ENCODE peak calls at places on chromosomes 12 and 14, in eight cellular contexts. One of them, this sample, is unnamed.

GRCh38 chr14:55745906-55746305 is 165.9 kb downstream of the KTN1 start:
- DNase-seq in AG10803: no peak
- DNase-seq in activated gamma-delta T cell treated with Interleukin-2 at 50 U/mL for 16 hours: no peak
- DNase-seq in lower lobe of right lung: no peak
- DNase-seq in retinal pigment epithelial cell: no peak
- DNase-seq in right lobe of liver: no peak
- DNase-seq in stimulated activated CD4-positive, alpha-beta T cell treated with anti-CD3 and anti-CD28 coated beads, Interleukin-15, amount 100 ng/mL, for 1 hour: no peak
- DNase-seq in pulmonary artery endothelial cell: no peak
- DNase-seq in this sample: no peak

GRCh38 chr12:12172106-12172511 is 94.7 kb downstream of the LRP6 start:
- DNase-seq in retinal pigment epithelial cell: peak; percentile 12
- DNase-seq in pulmonary artery endothelial cell: no peak
- DNase-seq in AG10803: peak; percentile 80
- DNase-seq in activated gamma-delta T cell treated with Interleukin-2 at 50 U/mL for 16 hours: no peak
- DNase-seq in stimulated activated CD4-positive, alpha-beta T cell treated with anti-CD3 and anti-CD28 coated beads, Interleukin-15, amount 100 ng/mL, for 1 hour: no peak
- DNase-seq in lower lobe of right lung: no peak
- DNase-seq in right lobe of liver: no peak
- DNase-seq in this sample: no peak

GRCh38 chr14:50228313-50228712 is 3.1 kb downstream of the SOS2 start:
- DNase-seq in retinal pigment epithelial cell: no peak
- DNase-seq in AG10803: no peak
- DNase-seq in stimulated activated CD4-positive, alpha-beta T cell treated with anti-CD3 and anti-CD28 coated beads, Interleukin-15, amount 100 ng/mL, for 1 hour: no peak
- DNase-seq in right lobe of liver: no peak
- DNase-seq in pulmonary artery endothelial cell: no peak
- DNase-seq in lower lobe of right lung: no peak
- DNase-seq in activated gamma-delta T cell treated with Interleukin-2 at 50 U/mL for 16 hours: no peak
- DNase-seq in this sample: no peak

GRCh38 chr12:62259311-62259992 is 752 bp upstream of the USP15 start:
- DNase-seq in AG10803: no peak
- DNase-seq in pulmonary artery endothelial cell: no peak
- DNase-seq in lower lobe of right lung: no peak
- DNase-seq in right lobe of liver: no peak
- DNase-seq in stimulated activated CD4-positive, alpha-beta T cell treated with anti-CD3 and anti-CD28 coated beads, Interleukin-15, amount 100 ng/mL, for 1 hour: no peak
- DNase-seq in retinal pigment epithelial cell: no peak
- DNase-seq in activated gamma-delta T cell treated with Interleukin-2 at 50 U/mL for 16 hours: peak; percentile 20
- DNase-seq in this sample: no peak

GRCh38 chr14:81509838-81510452 is 23.7 kb downstream of the SEL1L start:
- DNase-seq in right lobe of liver: no peak
- DNase-seq in retinal pigment epithelial cell: no peak
- DNase-seq in pulmonary artery endothelial cell: no peak
- DNase-seq in lower lobe of right lung: no peak
- DNase-seq in AG10803: no peak
- DNase-seq in stimulated activated CD4-positive, alpha-beta T cell treated with anti-CD3 and anti-CD28 coated beads, Interleukin-15, amount 100 ng/mL, for 1 hour: no peak
- DNase-seq in activated gamma-delta T cell treated with Interleukin-2 at 50 U/mL for 16 hours: no peak
- DNase-seq in this sample: no peak

GRCh38 chr12:132020292-132020691 is 70.5 kb downstream of the EP400 start:
- DNase-seq in stimulated activated CD4-positive, alpha-beta T cell treated with anti-CD3 and anti-CD28 coated beads, Interleukin-15, amount 100 ng/mL, for 1 hour: no peak
- DNase-seq in AG10803: no peak
- DNase-seq in activated gamma-delta T cell treated with Interleukin-2 at 50 U/mL for 16 hours: no peak
- DNase-seq in pulmonary artery endothelial cell: no peak
- DNase-seq in lower lobe of right lung: no peak
- DNase-seq in right lobe of liver: no peak
- DNase-seq in retinal pigment epithelial cell: no peak
- DNase-seq in this sample: no peak

GRCh38 chr12:127230843-127231260 is 1036.1 kb upstream of the TMEM132C start:
- DNase-seq in activated gamma-delta T cell treated with Interleukin-2 at 50 U/mL for 16 hours: no peak
- DNase-seq in AG10803: peak; percentile 94
- DNase-seq in right lobe of liver: no peak
- DNase-seq in stimulated activated CD4-positive, alpha-beta T cell treated with anti-CD3 and anti-CD28 coated beads, Interleukin-15, amount 100 ng/mL, for 1 hour: no peak
- DNase-seq in lower lobe of right lung: no peak
- DNase-seq in retinal pigment epithelial cell: peak; percentile 28
- DNase-seq in pulmonary artery endothelial cell: no peak
- DNase-seq in this sample: no peak

GRCh38 chr12:45732250-45732649 is 2.7 kb downstream of the ARID2 start:
- DNase-seq in stimulated activated CD4-positive, alpha-beta T cell treated with anti-CD3 and anti-CD28 coated beads, Interleukin-15, amount 100 ng/mL, for 1 hour: no peak
- DNase-seq in AG10803: no peak
- DNase-seq in lower lobe of right lung: no peak
- DNase-seq in right lobe of liver: no peak
- DNase-seq in retinal pigment epithelial cell: no peak
- DNase-seq in activated gamma-delta T cell treated with Interleukin-2 at 50 U/mL for 16 hours: no peak
- DNase-seq in pulmonary artery endothelial cell: no peak
- DNase-seq in this sample: peak; percentile 33

GRCh38 chr12:108629156-108629555 is 4.5 kb downstream of the SELPLG start:
- DNase-seq in pulmonary artery endothelial cell: no peak
- DNase-seq in stimulated activated CD4-positive, alpha-beta T cell treated with anti-CD3 and anti-CD28 coated beads, Interleukin-15, amount 100 ng/mL, for 1 hour: no peak
- DNase-seq in retinal pigment epithelial cell: no peak
- DNase-seq in activated gamma-delta T cell treated with Interleukin-2 at 50 U/mL for 16 hours: no peak
- DNase-seq in right lobe of liver: no peak
- DNase-seq in AG10803: no peak
- DNase-seq in lower lobe of right lung: no peak
- DNase-seq in this sample: no peak

GRCh38 chr12:58639323-58639934 is 280.9 kb downstream of the LRIG3 start:
- DNase-seq in AG10803: no peak
- DNase-seq in stimulated activated CD4-positive, alpha-beta T cell treated with anti-CD3 and anti-CD28 coated beads, Interleukin-15, amount 100 ng/mL, for 1 hour: no peak
- DNase-seq in right lobe of liver: no peak
- DNase-seq in lower lobe of right lung: no peak
- DNase-seq in retinal pigment epithelial cell: peak; percentile 77
- DNase-seq in activated gamma-delta T cell treated with Interleukin-2 at 50 U/mL for 16 hours: no peak
- DNase-seq in pulmonary artery endothelial cell: no peak
- DNase-seq in this sample: no peak

GRCh38 chr12:113174461-113175384 is 10.6 kb downstream of the DDX54 start:
- DNase-seq in pulmonary artery endothelial cell: no peak
- DNase-seq in activated gamma-delta T cell treated with Interleukin-2 at 50 U/mL for 16 hours: peak; percentile 78
- DNase-seq in AG10803: peak; percentile 54
- DNase-seq in stimulated activated CD4-positive, alpha-beta T cell treated with anti-CD3 and anti-CD28 coated beads, Interleukin-15, amount 100 ng/mL, for 1 hour: peak; percentile 45
- DNase-seq in lower lobe of right lung: peak; percentile 80
- DNase-seq in retinal pigment epithelial cell: no peak
- DNase-seq in right lobe of liver: peak; percentile 76
- DNase-seq in this sample: peak; percentile 81

GRCh38 chr12:119807380-119807779 is 69.7 kb downstream of the CIT start:
- DNase-seq in retinal pigment epithelial cell: no peak
- DNase-seq in pulmonary artery endothelial cell: no peak
- DNase-seq in AG10803: no peak
- DNase-seq in stimulated activated CD4-positive, alpha-beta T cell treated with anti-CD3 and anti-CD28 coated beads, Interleukin-15, amount 100 ng/mL, for 1 hour: no peak
- DNase-seq in lower lobe of right lung: no peak
- DNase-seq in activated gamma-delta T cell treated with Interleukin-2 at 50 U/mL for 16 hours: no peak
- DNase-seq in right lobe of liver: no peak
- DNase-seq in this sample: no peak

GRCh38 chr14:61511558-61511924 is 183.8 kb upstream of the HIF1A start:
- DNase-seq in stimulated activated CD4-positive, alpha-beta T cell treated with anti-CD3 and anti-CD28 coated beads, Interleukin-15, amount 100 ng/mL, for 1 hour: no peak
- DNase-seq in retinal pigment epithelial cell: no peak
- DNase-seq in lower lobe of right lung: peak; percentile 52
- DNase-seq in activated gamma-delta T cell treated with Interleukin-2 at 50 U/mL for 16 hours: no peak
- DNase-seq in AG10803: peak; percentile 33
- DNase-seq in right lobe of liver: no peak
- DNase-seq in pulmonary artery endothelial cell: no peak
- DNase-seq in this sample: no peak

GRCh38 chr12:20404576-20405346 is 36.4 kb downstream of the PDE3A start:
- DNase-seq in activated gamma-delta T cell treated with Interleukin-2 at 50 U/mL for 16 hours: no peak
- DNase-seq in right lobe of liver: no peak
- DNase-seq in lower lobe of right lung: peak; percentile 46
- DNase-seq in pulmonary artery endothelial cell: peak; percentile 59
- DNase-seq in retinal pigment epithelial cell: peak; percentile 42
- DNase-seq in AG10803: no peak
- DNase-seq in stimulated activated CD4-positive, alpha-beta T cell treated with anti-CD3 and anti-CD28 coated beads, Interleukin-15, amount 100 ng/mL, for 1 hour: no peak
- DNase-seq in this sample: no peak

GRCh38 chr12:99985129-99985570 is 414 bp upstream of the ANKS1B start:
- DNase-seq in AG10803: no peak
- DNase-seq in stimulated activated CD4-positive, alpha-beta T cell treated with anti-CD3 and anti-CD28 coated beads, Interleukin-15, amount 100 ng/mL, for 1 hour: no peak
- DNase-seq in activated gamma-delta T cell treated with Interleukin-2 at 50 U/mL for 16 hours: no peak
- DNase-seq in right lobe of liver: no peak
- DNase-seq in pulmonary artery endothelial cell: no peak
- DNase-seq in retinal pigment epithelial cell: no peak
- DNase-seq in lower lobe of right lung: no peak
- DNase-seq in this sample: no peak

GRCh38 chr12:34406228-34406995 is 384.1 kb downstream of the ALG10 start:
- DNase-seq in AG10803: no peak
- DNase-seq in activated gamma-delta T cell treated with Interleukin-2 at 50 U/mL for 16 hours: peak; percentile 2
- DNase-seq in pulmonary artery endothelial cell: no peak
- DNase-seq in stimulated activated CD4-positive, alpha-beta T cell treated with anti-CD3 and anti-CD28 coated beads, Interleukin-15, amount 100 ng/mL, for 1 hour: no peak
- DNase-seq in retinal pigment epithelial cell: no peak
- DNase-seq in lower lobe of right lung: peak; percentile 14
- DNase-seq in right lobe of liver: peak; percentile 24
- DNase-seq in this sample: no peak

GRCh38 chr14:22630066-22630465 is 14.1 kb downstream of the OR6J1 start:
- DNase-seq in activated gamma-delta T cell treated with Interleukin-2 at 50 U/mL for 16 hours: no peak
- DNase-seq in pulmonary artery endothelial cell: no peak
- DNase-seq in lower lobe of right lung: no peak
- DNase-seq in retinal pigment epithelial cell: no peak
- DNase-seq in right lobe of liver: no peak
- DNase-seq in AG10803: no peak
- DNase-seq in stimulated activated CD4-positive, alpha-beta T cell treated with anti-CD3 and anti-CD28 coated beads, Interleukin-15, amount 100 ng/mL, for 1 hour: no peak
- DNase-seq in this sample: no peak

GRCh38 chr12:5827591-5827990 is 117.5 kb downstream of the ANO2 start:
- DNase-seq in pulmonary artery endothelial cell: no peak
- DNase-seq in right lobe of liver: no peak
- DNase-seq in lower lobe of right lung: no peak
- DNase-seq in AG10803: no peak
- DNase-seq in stimulated activated CD4-positive, alpha-beta T cell treated with anti-CD3 and anti-CD28 coated beads, Interleukin-15, amount 100 ng/mL, for 1 hour: no peak
- DNase-seq in activated gamma-delta T cell treated with Interleukin-2 at 50 U/mL for 16 hours: no peak
- DNase-seq in retinal pigment epithelial cell: no peak
- DNase-seq in this sample: no peak

GRCh38 chr12:47950856-47951468 is 12.4 kb upstream of the TMEM106C start:
- DNase-seq in retinal pigment epithelial cell: no peak
- DNase-seq in activated gamma-delta T cell treated with Interleukin-2 at 50 U/mL for 16 hours: no peak
- DNase-seq in right lobe of liver: no peak
- DNase-seq in lower lobe of right lung: no peak
- DNase-seq in AG10803: no peak
- DNase-seq in stimulated activated CD4-positive, alpha-beta T cell treated with anti-CD3 and anti-CD28 coated beads, Interleukin-15, amount 100 ng/mL, for 1 hour: no peak
- DNase-seq in pulmonary artery endothelial cell: no peak
- DNase-seq in this sample: no peak

GRCh38 chr12:3311027-3311402 is 180.0 kb upstream of the PRMT8 start:
- DNase-seq in retinal pigment epithelial cell: no peak
- DNase-seq in lower lobe of right lung: no peak
- DNase-seq in activated gamma-delta T cell treated with Interleukin-2 at 50 U/mL for 16 hours: no peak
- DNase-seq in stimulated activated CD4-positive, alpha-beta T cell treated with anti-CD3 and anti-CD28 coated beads, Interleukin-15, amount 100 ng/mL, for 1 hour: no peak
- DNase-seq in pulmonary artery endothelial cell: no peak
- DNase-seq in AG10803: no peak
- DNase-seq in right lobe of liver: no peak
- DNase-seq in this sample: no peak

GRCh38 chr14:64745511-64746041 is 41.4 kb downstream of the PLEKHG3 start:
- DNase-seq in AG10803: peak; percentile 37
- DNase-seq in retinal pigment epithelial cell: no peak
- DNase-seq in stimulated activated CD4-positive, alpha-beta T cell treated with anti-CD3 and anti-CD28 coated beads, Interleukin-15, amount 100 ng/mL, for 1 hour: no peak
- DNase-seq in right lobe of liver: no peak
- DNase-seq in activated gamma-delta T cell treated with Interleukin-2 at 50 U/mL for 16 hours: no peak
- DNase-seq in lower lobe of right lung: no peak
- DNase-seq in pulmonary artery endothelial cell: no peak
- DNase-seq in this sample: no peak

GRCh38 chr12:71135077-71135811 is 22.6 kb downstream of the TSPAN8 start:
- DNase-seq in lower lobe of right lung: no peak
- DNase-seq in stimulated activated CD4-positive, alpha-beta T cell treated with anti-CD3 and anti-CD28 coated beads, Interleukin-15, amount 100 ng/mL, for 1 hour: no peak
- DNase-seq in AG10803: no peak
- DNase-seq in right lobe of liver: no peak
- DNase-seq in retinal pigment epithelial cell: no peak
- DNase-seq in pulmonary artery endothelial cell: no peak
- DNase-seq in activated gamma-delta T cell treated with Interleukin-2 at 50 U/mL for 16 hours: no peak
- DNase-seq in this sample: no peak

GRCh38 chr12:127108360-127109215 is 1158.4 kb upstream of the TMEM132C start:
- DNase-seq in lower lobe of right lung: peak; percentile 63
- DNase-seq in AG10803: peak; percentile 64
- DNase-seq in right lobe of liver: peak; percentile 64
- DNase-seq in pulmonary artery endothelial cell: no peak
- DNase-seq in retinal pigment epithelial cell: no peak
- DNase-seq in stimulated activated CD4-positive, alpha-beta T cell treated with anti-CD3 and anti-CD28 coated beads, Interleukin-15, amount 100 ng/mL, for 1 hour: no peak
- DNase-seq in activated gamma-delta T cell treated with Interleukin-2 at 50 U/mL for 16 hours: peak; percentile 20
- DNase-seq in this sample: no peak

GRCh38 chr12:39538679-39539104 is 80.9 kb downstream of the ABCD2 start:
- DNase-seq in pulmonary artery endothelial cell: no peak
- DNase-seq in activated gamma-delta T cell treated with Interleukin-2 at 50 U/mL for 16 hours: no peak
- DNase-seq in stimulated activated CD4-positive, alpha-beta T cell treated with anti-CD3 and anti-CD28 coated beads, Interleukin-15, amount 100 ng/mL, for 1 hour: no peak
- DNase-seq in right lobe of liver: no peak
- DNase-seq in lower lobe of right lung: no peak
- DNase-seq in AG10803: no peak
- DNase-seq in retinal pigment epithelial cell: no peak
- DNase-seq in this sample: no peak

GRCh38 chr14:73662439-73663056 is 17.8 kb downstream of the DNAL1 start:
- DNase-seq in retinal pigment epithelial cell: peak; percentile 86
- DNase-seq in activated gamma-delta T cell treated with Interleukin-2 at 50 U/mL for 16 hours: no peak
- DNase-seq in stimulated activated CD4-positive, alpha-beta T cell treated with anti-CD3 and anti-CD28 coated beads, Interleukin-15, amount 100 ng/mL, for 1 hour: no peak
- DNase-seq in pulmonary artery endothelial cell: peak; percentile 43
- DNase-seq in AG10803: peak; percentile 94
- DNase-seq in right lobe of liver: no peak
- DNase-seq in lower lobe of right lung: no peak
- DNase-seq in this sample: no peak

GRCh38 chr12:59151243-59151642 is 230.9 kb upstream of the LRIG3 start:
- DNase-seq in pulmonary artery endothelial cell: no peak
- DNase-seq in lower lobe of right lung: no peak
- DNase-seq in right lobe of liver: no peak
- DNase-seq in stimulated activated CD4-positive, alpha-beta T cell treated with anti-CD3 and anti-CD28 coated beads, Interleukin-15, amount 100 ng/mL, for 1 hour: no peak
- DNase-seq in AG10803: peak; percentile 64
- DNase-seq in retinal pigment epithelial cell: no peak
- DNase-seq in activated gamma-delta T cell treated with Interleukin-2 at 50 U/mL for 16 hours: no peak
- DNase-seq in this sample: no peak

GRCh38 chr12:56763753-56764657 is 881 bp downstream of the HSD17B6 start:
- DNase-seq in stimulated activated CD4-positive, alpha-beta T cell treated with anti-CD3 and anti-CD28 coated beads, Interleukin-15, amount 100 ng/mL, for 1 hour: no peak
- DNase-seq in lower lobe of right lung: no peak
- DNase-seq in retinal pigment epithelial cell: no peak
- DNase-seq in right lobe of liver: no peak
- DNase-seq in pulmonary artery endothelial cell: no peak
- DNase-seq in activated gamma-delta T cell treated with Interleukin-2 at 50 U/mL for 16 hours: no peak
- DNase-seq in AG10803: peak; percentile 37
- DNase-seq in this sample: no peak

GRCh38 chr14:102007916-102008418 is 43.6 kb downstream of the DYNC1H1 start:
- DNase-seq in pulmonary artery endothelial cell: no peak
- DNase-seq in stimulated activated CD4-positive, alpha-beta T cell treated with anti-CD3 and anti-CD28 coated beads, Interleukin-15, amount 100 ng/mL, for 1 hour: no peak
- DNase-seq in right lobe of liver: no peak
- DNase-seq in lower lobe of right lung: no peak
- DNase-seq in AG10803: no peak
- DNase-seq in activated gamma-delta T cell treated with Interleukin-2 at 50 U/mL for 16 hours: no peak
- DNase-seq in retinal pigment epithelial cell: no peak
- DNase-seq in this sample: no peak